ENCODE peak calls at places on chromosomes 11 and 22, in eight cellular contexts. Q is tibial nerve, O is pancreas, W is brain microvascular endothelial cell, N is colonic mucosa, S is OCI-LY7, I is lower lobe of right lung, B is spleen. L is an unnamed sample.

GRCh38 chr22:33000342-33001280 is 57.6 kb downstream of the SYN3 start:
- DNase-seq in W (peak), N (peak), B (no peak), Q (peak), O (peak), I (peak), S (peak), L (peak)

GRCh38 chr11:20303451-20303965 is 60.0 kb upstream of the HTATIP2 start:
- DNase-seq in N (no peak), B (no peak), O (no peak), I (no peak), Q (no peak), S (no peak), W (no peak), L (no peak)

GRCh38 chr22:48071828-48072227 is 1309.4 kb downstream of the TBC1D22A start:
- DNase-seq in I (no peak), N (no peak), B (no peak), S (peak), Q (no peak), O (no peak), W (no peak), L (no peak)

GRCh38 chr11:46322759-46323158 is 24.5 kb upstream of the DGKZ start:
- DNase-seq in I (no peak), W (no peak), B (no peak), S (peak), O (no peak), N (peak), Q (no peak), L (no peak)

GRCh38 chr11:16883179-16883578 is 131.0 kb downstream of the PLEKHA7 start:
- DNase-seq in Q (no peak), O (no peak), I (peak), B (no peak), S (no peak), W (no peak), N (peak), L (peak)

GRCh38 chr22:46881373-46882118 is 119.1 kb downstream of the TBC1D22A start:
- DNase-seq in S (no peak), B (no peak), N (no peak), W (peak), I (no peak), Q (no peak), O (no peak), L (no peak)

GRCh38 chr11:72738199-72739141 is 13.7 kb downstream of the ARAP1 start:
- DNase-seq in S (peak), O (peak), I (peak), B (peak), Q (peak), N (no peak), W (no peak), L (no peak)

GRCh38 chr11:94342250-94342649 is 37.9 kb downstream of the IZUMO1R start:
- DNase-seq in O (no peak), W (no peak), Q (no peak), S (no peak), N (no peak), I (no peak), B (no peak), L (no peak)

GRCh38 chr11:68213135-68213515 is at the start of gene KMT5B:
- DNase-seq in O (peak), N (peak), B (no peak), S (no peak), W (peak), I (no peak), Q (peak), L (peak)

GRCh38 chr11:134282121-134283045 is 6.2 kb downstream of the GLB1L3 start:
- DNase-seq in I (no peak), Q (no peak), O (no peak), S (no peak), W (no peak), B (no peak), N (no peak), L (no peak)

GRCh38 chr11:108870373-108871020 is 205.6 kb downstream of the DDX10 start:
- DNase-seq in O (no peak), W (peak), S (no peak), B (no peak), I (no peak), N (no peak), Q (no peak), L (no peak)

GRCh38 chr11:57370251-57370650 is 10.7 kb downstream of the PRG3 start:
- DNase-seq in N (no peak), Q (no peak), I (no peak), S (no peak), B (no peak), O (no peak), W (peak), L (no peak)

GRCh38 chr22:43216738-43217137 is 29.8 kb upstream of the TTLL12 start:
- DNase-seq in S (peak), W (no peak), B (no peak), I (no peak), Q (no peak), N (no peak), O (peak), L (no peak)

DNA sequence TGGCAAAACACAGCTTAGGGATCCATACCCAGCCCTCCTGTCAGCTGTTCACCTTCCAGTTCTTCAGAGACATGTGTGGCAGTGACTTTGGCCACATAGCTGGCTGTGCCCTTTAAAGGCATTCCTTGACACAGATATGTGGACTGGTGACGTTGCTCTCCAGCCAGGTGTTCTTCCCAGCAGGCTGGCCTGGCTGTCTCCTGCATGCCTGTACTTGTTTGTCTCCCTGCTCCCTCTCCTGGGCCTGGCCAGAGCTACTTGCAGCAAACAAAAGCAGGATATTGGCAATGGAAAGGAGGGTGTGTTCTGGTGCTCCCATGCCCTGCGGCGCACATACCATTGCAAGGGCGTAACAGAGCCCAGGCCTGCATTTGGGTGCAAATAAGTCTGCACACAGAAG is 38.3 kb downstream of the PIK3IP1 start:
- DNase-seq in N (peak), W (no peak), Q (no peak), O (peak), B (no peak), I (peak), S (no peak), L (peak)
- TF ChIP-seq CTCF in N (no peak), W (no peak), Q (no peak), O (peak), B (no peak), I (no peak), S (no peak), L (no peak)

DNA sequence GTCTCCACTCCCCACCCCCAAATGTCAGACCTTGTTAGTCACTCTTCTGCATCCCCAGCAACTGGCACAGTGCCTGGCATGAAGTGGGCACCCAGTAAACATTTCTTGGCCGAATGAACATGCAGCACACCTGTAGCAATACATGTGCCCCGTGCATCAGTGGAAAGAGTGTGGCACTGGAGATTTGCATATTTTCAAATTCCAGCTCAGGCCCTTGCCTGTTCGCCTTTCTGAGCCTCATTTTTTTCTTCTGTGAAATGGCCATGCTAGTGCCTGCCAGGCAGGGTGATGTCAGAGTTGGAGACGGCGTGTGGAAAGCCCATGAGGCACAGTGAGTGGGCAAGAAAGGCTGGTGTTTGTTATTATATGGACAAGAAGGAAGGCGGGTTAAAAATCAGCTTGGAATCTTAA is 38.7 kb downstream of the CD82 start:
- DNase-seq in I (no peak), B (no peak), S (no peak), Q (no peak), W (no peak), N (no peak), O (no peak), L (no peak)
- TF ChIP-seq CTCF in I (no peak), B (no peak), S (no peak), Q (no peak), W (no peak), N (no peak), O (no peak), L (no peak)

GRCh38 chr22:30648825-30649224 is 13.2 kb downstream of the SLC35E4 start:
- DNase-seq in W (no peak), I (no peak), S (no peak), O (no peak), N (no peak), B (no peak), Q (no peak), L (no peak)

GRCh38 chr22:30650508-30651116 is 15.0 kb downstream of the SLC35E4 start:
- DNase-seq in O (no peak), S (no peak), I (no peak), W (no peak), N (no peak), B (no peak), Q (no peak), L (no peak)

GRCh38 chr22:30647536-30647935 is 12.0 kb downstream of the SLC35E4 start:
- DNase-seq in Q (no peak), W (no peak), I (no peak), S (no peak), N (no peak), B (no peak), O (no peak), L (no peak)

GRCh38 chr22:30646518-30647160 is 11.1 kb downstream of the SLC35E4 start:
- DNase-seq in I (no peak), S (no peak), W (no peak), N (no peak), B (no peak), O (no peak), Q (no peak), L (no peak)

GRCh38 chr22:30649430-30650007 is 13.9 kb downstream of the SLC35E4 start:
- DNase-seq in I (no peak), N (peak), S (no peak), W (peak), O (no peak), Q (no peak), B (no peak), L (peak)
- TF ChIP-seq CTCF in I (no peak), N (no peak), S (no peak), W (peak), O (no peak), Q (no peak), B (no peak), L (peak)

GRCh38 chr11:116414357-116414756 is 358.4 kb downstream of the BUD13 start:
- DNase-seq in B (no peak), S (no peak), W (no peak), O (no peak), I (no peak), Q (no peak), N (no peak), L (no peak)

GRCh38 chr11:116413861-116414260 is 358.9 kb downstream of the BUD13 start:
- DNase-seq in S (no peak), W (no peak), B (no peak), Q (no peak), O (no peak), I (no peak), N (no peak), L (no peak)

GRCh38 chr11:116412118-116412889 is 360.5 kb downstream of the BUD13 start:
- DNase-seq in N (no peak), W (no peak), S (no peak), B (no peak), I (no peak), Q (no peak), O (no peak), L (peak)

GRCh38 chr11:116416852-116417251 is 355.9 kb downstream of the BUD13 start:
- DNase-seq in O (no peak), I (no peak), W (no peak), B (no peak), Q (no peak), S (no peak), N (no peak), L (no peak)

DNA sequence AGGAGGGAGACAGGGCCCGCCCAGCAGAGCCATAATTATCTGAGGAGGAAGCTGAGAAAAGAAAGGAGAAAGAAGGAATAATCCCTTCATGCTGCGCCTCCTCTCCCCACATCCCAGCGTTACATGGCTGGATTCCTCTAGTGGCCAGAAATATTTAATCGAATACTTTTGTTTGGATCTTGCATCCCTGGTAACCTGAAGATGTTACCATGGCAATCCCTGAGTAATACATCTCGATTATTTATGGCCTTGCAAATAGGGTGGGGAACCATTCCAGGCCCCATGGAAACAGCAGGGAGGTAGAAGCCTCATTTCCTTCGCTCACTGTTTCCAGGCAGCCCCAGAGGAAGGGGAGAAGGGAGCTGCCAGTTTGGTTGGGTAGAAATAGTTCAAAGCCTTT is 357.7 kb downstream of the BUD13 start:
- DNase-seq in N (no peak), Q (no peak), I (no peak), W (no peak), O (no peak), B (no peak), S (no peak), L (no peak)
- TF ChIP-seq CTCF in N (no peak), Q (no peak), I (no peak), W (no peak), O (no peak), B (no peak), S (no peak), L (no peak)

GRCh38 chr11:363948-364761 is 5.1 kb upstream of the B4GALNT4 start:
- DNase-seq in Q (no peak), N (peak), B (peak), I (peak), W (no peak), S (peak), O (peak), L (peak)
- TF ChIP-seq CTCF in Q (peak), N (peak), B (peak), I (peak), W (peak), S (peak), O (peak), L (no peak)

DNA sequence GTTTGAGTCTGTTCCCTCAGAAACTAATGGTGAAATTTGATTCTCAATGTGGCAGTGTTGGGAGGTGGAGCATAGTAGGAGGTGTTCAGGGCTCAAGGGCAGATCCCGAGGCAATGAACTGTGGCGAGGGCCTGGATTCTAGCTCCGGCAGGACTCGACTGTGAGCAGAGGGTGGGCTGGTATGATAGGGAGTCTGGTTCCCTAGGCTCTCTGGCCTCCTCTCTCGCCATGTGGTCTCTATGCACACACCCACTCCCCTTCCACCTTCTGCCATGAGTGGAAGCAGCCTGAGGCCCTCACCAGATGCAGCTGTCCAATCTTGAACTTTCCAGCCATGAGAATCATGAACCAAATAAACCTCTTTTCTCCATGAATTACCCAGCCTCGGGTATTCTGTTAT is 32.3 kb downstream of the ATP6V1E1 start:
- DNase-seq in I (no peak), Q (no peak), B (peak), S (no peak), N (no peak), O (no peak), W (no peak), L (no peak)
- TF ChIP-seq CTCF in I (no peak), Q (no peak), B (no peak), S (no peak), N (no peak), O (no peak), W (no peak), L (no peak)

DNA sequence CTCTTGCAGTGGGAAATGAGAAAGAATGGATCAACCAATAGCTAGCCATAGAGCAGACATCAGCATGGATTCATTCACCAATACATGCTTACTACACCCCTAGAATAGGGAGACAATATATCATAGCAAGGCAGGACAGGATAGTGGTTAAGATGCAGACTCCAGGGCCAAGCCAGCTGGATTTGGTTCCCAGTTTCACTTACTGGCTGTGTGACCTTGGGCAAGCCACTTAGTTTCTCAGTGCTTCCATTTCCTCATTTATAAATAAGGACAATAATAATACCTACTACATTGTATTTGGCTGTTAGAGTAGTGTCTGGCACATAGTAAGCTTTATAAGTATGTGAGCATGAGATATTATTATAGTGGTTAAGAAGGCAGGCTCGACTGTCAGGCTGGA is 7.1 kb downstream of the DCHS1 start:
- DNase-seq in W (no peak), S (no peak), N (no peak), I (no peak), B (no peak), Q (no peak), O (no peak), L (no peak)
- TF ChIP-seq CTCF in W (no peak), S (no peak), N (no peak), I (no peak), B (no peak), Q (no peak), O (no peak), L (no peak)

GRCh38 chr22:50576070-50576469 is 2.2 kb downstream of the CPT1B start:
- DNase-seq in S (no peak), Q (no peak), W (peak), I (no peak), O (no peak), B (no peak), N (no peak), L (peak)
- TF ChIP-seq CTCF in S (peak), Q (no peak), W (peak), I (peak), O (no peak), B (no peak), N (no peak), L (no peak)

GRCh38 chr11:112073941-112074811 is at the start of the genes NKAPD1 and PIH1D2:
- DNase-seq in I (peak), Q (peak), W (peak), S (peak), B (peak), N (peak), O (peak), L (peak)
- TF ChIP-seq CTCF in I (no peak), Q (peak), W (peak), S (no peak), B (no peak), N (no peak), O (no peak), L (no peak)

GRCh38 chr11:64893194-64894069 is 15.0 kb upstream of the EHD1 start:
- DNase-seq in Q (no peak), B (no peak), W (no peak), O (peak), S (no peak), I (no peak), N (peak), L (peak)
- TF ChIP-seq CTCF in Q (no peak), B (no peak), W (no peak), O (no peak), S (no peak), I (no peak), N (no peak), L (no peak)

L was measured in Calu3.